ENCODE peak calls at places on chromosome X, in five cellular contexts. D, B, E, S and U are unnamed samples.

GRCh38 chrX:49884290-49884862 is 5.1 kb downstream of the USP27X start:
- DNase-seq in S (peak), E (no peak), D (peak), B (peak), U (peak)

GRCh38 chrX:55695227-55696018 is 22.1 kb upstream of the RRAGB start:
- DNase-seq in S (no peak), D (no peak), B (no peak), E (no peak), U (no peak)

GRCh38 chrX:70009970-70010369 is 39.8 kb downstream of the AWAT2 start:
- DNase-seq in B (no peak), E (no peak), S (no peak), D (no peak), U (no peak)

GRCh38 chrX:109987884-109988283 is 15.0 kb upstream of the TMEM164 start:
- DNase-seq in S (no peak), B (no peak), D (no peak), E (no peak), U (no peak)

GRCh38 chrX:116726806-116727205 is 264.0 kb upstream of the CT83 start:
- DNase-seq in D (peak), S (no peak), B (no peak), E (no peak), U (no peak)

GRCh38 chrX:47900833-47901232 is 64.1 kb downstream of the ZNF81 start:
- DNase-seq in B (no peak), S (no peak), D (no peak), E (no peak), U (no peak)

GRCh38 chrX:85922821-85923220 is 124.5 kb downstream of the CHM start:
- DNase-seq in D (no peak), S (no peak), B (no peak), E (no peak), U (no peak)

GRCh38 chrX:30935985-30936384 is 46.9 kb upstream of the TAB3 start:
- DNase-seq in D (peak), S (no peak), B (no peak), E (no peak), U (peak)

GRCh38 chrX:574830-575229 is 55.8 kb upstream of the SHOX start:
- DNase-seq in D (no peak), B (no peak), E (no peak), S (no peak), U (no peak)